ENCODE peak calls at places on chromosomes 3 and 15, in eight cellular contexts. One of them, this sample, is unnamed.
A peak's percentile ranks its signal among the peaks of the same experiment; 100 is the strongest.

GRCh38 chr15:78768096-78768495 is 43.2 kb downstream of the ADAMTS7 start:
- DNase-seq in NCI-H1092 treated with DMSO at 0.1 percent for 48 hours: no peak
- DNase-seq in GM04504: no peak
- DNase-seq in upper lobe of right lung: peak; percentile 40
- DNase-seq in NCI-H187: no peak
- DNase-seq in chondrocyte: peak; percentile 92
- DNase-seq in T-helper 1 cell: no peak
- DNase-seq in NCI-H82: no peak
- DNase-seq in this sample: no peak

GRCh38 chr3:72265661-72266370 is 480.9 kb upstream of the PROK2 start:
- DNase-seq in NCI-H1092 treated with DMSO at 0.1 percent for 48 hours: no peak
- DNase-seq in GM04504: no peak
- DNase-seq in upper lobe of right lung: no peak
- DNase-seq in NCI-H187: no peak
- DNase-seq in chondrocyte: no peak
- DNase-seq in T-helper 1 cell: no peak
- DNase-seq in NCI-H82: no peak
- DNase-seq in this sample: no peak

GRCh38 chr3:174377096-174377495 is 482.0 kb upstream of the NAALADL2 start:
- DNase-seq in NCI-H1092 treated with DMSO at 0.1 percent for 48 hours: no peak
- DNase-seq in GM04504: no peak
- DNase-seq in upper lobe of right lung: no peak
- DNase-seq in NCI-H187: no peak
- DNase-seq in chondrocyte: no peak
- DNase-seq in T-helper 1 cell: no peak
- DNase-seq in NCI-H82: no peak
- DNase-seq in this sample: no peak

GRCh38 chr3:117355566-117355965 is 646.0 kb downstream of the TUSC7 start:
- DNase-seq in NCI-H1092 treated with DMSO at 0.1 percent for 48 hours: peak; percentile 82
- DNase-seq in GM04504: no peak
- DNase-seq in upper lobe of right lung: no peak
- DNase-seq in NCI-H187: peak; percentile 10
- DNase-seq in chondrocyte: no peak
- DNase-seq in T-helper 1 cell: no peak
- DNase-seq in NCI-H82: peak; percentile 73
- DNase-seq in this sample: peak; percentile 36

GRCh38 chr15:40594429-40594836 is 384 bp downstream of the KNL1 start:
- DNase-seq in NCI-H1092 treated with DMSO at 0.1 percent for 48 hours: peak; percentile 69
- DNase-seq in GM04504: peak; percentile 15
- DNase-seq in upper lobe of right lung: peak; percentile 81
- DNase-seq in NCI-H187: no peak
- DNase-seq in chondrocyte: no peak
- DNase-seq in T-helper 1 cell: no peak
- DNase-seq in NCI-H82: peak; percentile 84
- DNase-seq in this sample: no peak

GRCh38 chr3:183134844-183135243 is 27.7 kb downstream of the LAMP3 start:
- DNase-seq in NCI-H1092 treated with DMSO at 0.1 percent for 48 hours: no peak
- DNase-seq in GM04504: no peak
- DNase-seq in upper lobe of right lung: no peak
- DNase-seq in NCI-H187: no peak
- DNase-seq in chondrocyte: no peak
- DNase-seq in T-helper 1 cell: no peak
- DNase-seq in NCI-H82: no peak
- DNase-seq in this sample: no peak

GRCh38 chr15:66707310-66708160 is 5.5 kb downstream of the SMAD6 start:
- DNase-seq in NCI-H1092 treated with DMSO at 0.1 percent for 48 hours: peak; percentile 33
- DNase-seq in GM04504: no peak
- DNase-seq in upper lobe of right lung: peak; percentile 72
- DNase-seq in NCI-H187: no peak
- DNase-seq in chondrocyte: no peak
- DNase-seq in T-helper 1 cell: no peak
- DNase-seq in NCI-H82: peak; percentile 93
- DNase-seq in this sample: peak; percentile 45

GRCh38 chr3:106013971-106014370 is 145.2 kb upstream of the CBLB start:
- DNase-seq in NCI-H1092 treated with DMSO at 0.1 percent for 48 hours: no peak
- DNase-seq in GM04504: peak; percentile 85
- DNase-seq in upper lobe of right lung: no peak
- DNase-seq in NCI-H187: no peak
- DNase-seq in chondrocyte: no peak
- DNase-seq in T-helper 1 cell: no peak
- DNase-seq in NCI-H82: no peak
- DNase-seq in this sample: no peak

GRCh38 chr3:39192490-39193092 is at the start of gene XIRP1:
- DNase-seq in NCI-H1092 treated with DMSO at 0.1 percent for 48 hours: no peak
- DNase-seq in GM04504: no peak
- DNase-seq in upper lobe of right lung: no peak
- DNase-seq in NCI-H187: no peak
- DNase-seq in chondrocyte: peak; percentile 29
- DNase-seq in T-helper 1 cell: no peak
- DNase-seq in NCI-H82: no peak
- DNase-seq in this sample: no peak

GRCh38 chr3:70108072-70108471 is 108.5 kb downstream of the SAMMSON start:
- DNase-seq in NCI-H1092 treated with DMSO at 0.1 percent for 48 hours: no peak
- DNase-seq in GM04504: no peak
- DNase-seq in upper lobe of right lung: no peak
- DNase-seq in NCI-H187: no peak
- DNase-seq in chondrocyte: no peak
- DNase-seq in T-helper 1 cell: no peak
- DNase-seq in NCI-H82: peak; percentile 61
- DNase-seq in this sample: no peak